ENCODE peak calls at places on chromosome 5, in ten cellular contexts. K is stimulated activated CD4-positive, alpha-beta T cell treated with anti-CD3 and anti-CD28 coated beads, Interleukin-4, amount 100 ng/mL, for 1 hour; D is sigmoid colon; O is RPMI7951; F is fibroblast of gingiva; S is NCI-H1105; M is body of pancreas; Y is activated naive CD8-positive, alpha-beta T cell treated with anti-CD3 and anti-CD28 coated beads for 36 hours; P is SJSA1; C is NCI-H1092. Q is an unnamed sample.

GRCh38 chr5:118354806-118355205 is 633.5 kb downstream of the DTWD2 start:
- DNase-seq in K (no peak), D (no peak), O (no peak), F (no peak), S (no peak), M (no peak), Y (no peak), P (no peak), C (no peak), Q (no peak)

GRCh38 chr5:125550237-125550636 is 803.8 kb upstream of the ZNF608 start:
- DNase-seq in K (no peak), D (no peak), O (peak), F (peak), S (no peak), M (no peak), Y (no peak), P (no peak), C (no peak), Q (peak)

GRCh38 chr5:59039296-59040006 is 456.6 kb downstream of the RAB3C start:
- DNase-seq in K (peak), D (peak), O (peak), F (peak), S (no peak), M (peak), Y (peak), P (peak), C (peak), Q (peak)

GRCh38 chr5:132473608-132474007 is 17.0 kb downstream of the IRF1 start:
- DNase-seq in K (no peak), D (peak), O (no peak), F (no peak), S (no peak), M (no peak), Y (no peak), P (no peak), C (no peak), Q (no peak)

GRCh38 chr5:68253612-68254341 is 38.2 kb downstream of the PIK3R1 start:
- DNase-seq in K (no peak), D (no peak), O (peak), F (no peak), S (no peak), M (no peak), Y (no peak), P (no peak), C (no peak), Q (peak)

GRCh38 chr5:14153071-14153864 is 10.1 kb downstream of the TRIO start:
- DNase-seq in K (no peak), D (no peak), O (no peak), F (no peak), S (no peak), M (no peak), Y (no peak), P (peak), C (no peak), Q (no peak)

GRCh38 chr5:90830058-90830457 is 271.5 kb downstream of the ADGRV1 start:
- DNase-seq in K (no peak), D (no peak), O (no peak), F (no peak), S (no peak), M (no peak), Y (no peak), P (no peak), C (no peak), Q (no peak)

GRCh38 chr5:55535199-55535905 is 588 bp upstream of the PLPP1 start:
- DNase-seq in K (no peak), D (no peak), O (no peak), F (no peak), S (no peak), M (no peak), Y (no peak), P (no peak), C (no peak), Q (no peak)

GRCh38 chr5:20368581-20368980 is 380.6 kb upstream of the CDH18 start:
- DNase-seq in K (no peak), D (no peak), O (no peak), F (no peak), S (no peak), M (no peak), Y (no peak), P (no peak), C (peak), Q (no peak)

GRCh38 chr5:78587081-78587774 is 61.3 kb downstream of the LHFPL2 start:
- DNase-seq in K (no peak), D (no peak), O (no peak), F (peak), S (no peak), M (no peak), Y (no peak), P (no peak), C (no peak), Q (no peak)

GRCh38 chr5:79552984-79553383 is 39.0 kb upstream of the HOMER1 start:
- DNase-seq in K (no peak), D (no peak), O (peak), F (peak), S (no peak), M (no peak), Y (no peak), P (no peak), C (no peak), Q (peak)

GRCh38 chr5:120539471-120539870 is 75.4 kb downstream of the PRR16 start:
- DNase-seq in K (no peak), D (no peak), O (no peak), F (no peak), S (no peak), M (no peak), Y (no peak), P (no peak), C (no peak), Q (no peak)

GRCh38 chr5:170892201-170892600 is 30.4 kb downstream of the RANBP17 start:
- DNase-seq in K (no peak), D (no peak), O (no peak), F (peak), S (no peak), M (no peak), Y (no peak), P (peak), C (no peak), Q (peak)

GRCh38 chr5:179260324-179261070 is 84.8 kb downstream of the ADAMTS2 start:
- DNase-seq in K (no peak), D (no peak), O (no peak), F (no peak), S (no peak), M (no peak), Y (no peak), P (peak), C (no peak), Q (no peak)

GRCh38 chr5:43203373-43203772 is 11.3 kb downstream of the NIM1K start:
- DNase-seq in K (no peak), D (no peak), O (no peak), F (no peak), S (no peak), M (no peak), Y (no peak), P (no peak), C (no peak), Q (no peak)

GRCh38 chr5:16064135-16064893 is 115.3 kb downstream of the MARCHF11 start:
- DNase-seq in K (no peak), D (no peak), O (no peak), F (no peak), S (no peak), M (no peak), Y (no peak), P (no peak), C (no peak), Q (no peak)

GRCh38 chr5:146042628-146043279 is 62.6 kb downstream of the PLAC8L1 start:
- DNase-seq in K (no peak), D (no peak), O (peak), F (no peak), S (no peak), M (no peak), Y (no peak), P (peak), C (no peak), Q (peak)

GRCh38 chr5:32193591-32193990 is 19.5 kb upstream of the GOLPH3 start:
- DNase-seq in K (no peak), D (peak), O (peak), F (peak), S (peak), M (peak), Y (no peak), P (peak), C (peak), Q (peak)

GRCh38 chr5:158798140-158798539 is 301.6 kb downstream of the EBF1 start:
- DNase-seq in K (no peak), D (no peak), O (no peak), F (no peak), S (no peak), M (no peak), Y (no peak), P (no peak), C (no peak), Q (no peak)

GRCh38 chr5:59617186-59617771 is 276.2 kb downstream of the PDE4D start:
- DNase-seq in K (no peak), D (no peak), O (no peak), F (no peak), S (no peak), M (no peak), Y (no peak), P (no peak), C (no peak), Q (no peak)

GRCh38 chr5:170216262-170216864 is 16.4 kb upstream of the C5orf58 start:
- DNase-seq in K (no peak), D (no peak), O (peak), F (peak), S (peak), M (no peak), Y (no peak), P (no peak), C (peak), Q (peak)

GRCh38 chr5:113059232-113059805 is 82.7 kb downstream of the DCP2 start:
- DNase-seq in K (no peak), D (no peak), O (peak), F (no peak), S (no peak), M (no peak), Y (no peak), P (no peak), C (no peak), Q (peak)

GRCh38 chr5:159094745-159095144 is 5.0 kb downstream of the EBF1 start:
- DNase-seq in K (peak), D (peak), O (peak), F (peak), S (peak), M (peak), Y (peak), P (peak), C (peak), Q (peak)

GRCh38 chr5:122774861-122775712 is at the start of gene SNX2:
- DNase-seq in K (peak), D (peak), O (peak), F (peak), S (peak), M (peak), Y (peak), P (peak), C (peak), Q (peak)

GRCh38 chr5:157506066-157506590 is 46.1 kb downstream of the NIPAL4 start:
- DNase-seq in K (no peak), D (no peak), O (no peak), F (no peak), S (no peak), M (no peak), Y (no peak), P (no peak), C (no peak), Q (peak)

GRCh38 chr5:173689713-173690360 is 73.4 kb upstream of the BOD1 start:
- DNase-seq in K (no peak), D (no peak), O (no peak), F (no peak), S (no peak), M (peak), Y (no peak), P (no peak), C (peak), Q (no peak)

GRCh38 chr5:39100851-39101396 is 26.7 kb upstream of the RICTOR start:
- DNase-seq in K (no peak), D (no peak), O (peak), F (peak), S (no peak), M (no peak), Y (no peak), P (peak), C (no peak), Q (peak)

GRCh38 chr5:7927466-7928375 is 58.8 kb downstream of the MTRR start:
- DNase-seq in K (peak), D (no peak), O (peak), F (peak), S (peak), M (peak), Y (peak), P (no peak), C (peak), Q (peak)

GRCh38 chr5:137636076-137636475 is 99.8 kb downstream of the KLHL3 start:
- DNase-seq in K (no peak), D (no peak), O (no peak), F (no peak), S (no peak), M (no peak), Y (no peak), P (no peak), C (no peak), Q (no peak)

GRCh38 chr5:84403773-84404172 is 19.1 kb upstream of the EDIL3 start:
- DNase-seq in K (no peak), D (no peak), O (peak), F (peak), S (no peak), M (no peak), Y (no peak), P (peak), C (no peak), Q (peak)

GRCh38 chr5:134524826-134525686 is at the start of gene JADE2:
- DNase-seq in K (peak), D (peak), O (peak), F (peak), S (peak), M (peak), Y (peak), P (peak), C (peak), Q (peak)